ENCODE peak calls at places on chromosomes 3 and 15, in eight cellular contexts. C is A549, E is iris pigment epithelial cell, V is cardiac muscle cell, O is omental fat pad, P is breast epithelium, Q is amygdala, N is ELR. F is an unnamed sample.
A peak's percentile ranks its signal among the peaks of the same experiment; 100 is the strongest.

GRCh38 chr3:98985406-98985805 is 83.9 kb upstream of the DCBLD2 start:
- DNase-seq in C (no peak), E (peak; percentile 63), V (no peak), O (no peak), P (no peak), Q (no peak), N (peak; percentile 45), F (no peak)

GRCh38 chr3:172057624-172058023 is 18.2 kb downstream of the FNDC3B start:
- DNase-seq in C (no peak), E (no peak), V (no peak), O (no peak), P (no peak), Q (no peak), N (no peak), F (no peak)

GRCh38 chr3:136547293-136547692 is 204.9 kb downstream of the STAG1 start:
- DNase-seq in C (no peak), E (peak; percentile 54), V (no peak), O (no peak), P (no peak), Q (no peak), N (peak; percentile 63), F (no peak)

GRCh38 chr3:107965141-107965540 is 125.7 kb downstream of the CD47 start:
- DNase-seq in C (no peak), E (no peak), V (no peak), O (no peak), P (no peak), Q (no peak), N (no peak), F (no peak)

GRCh38 chr15:92654662-92655061 is 913 bp downstream of the FAM174B start:
- DNase-seq in C (no peak), E (no peak), V (no peak), O (no peak), P (no peak), Q (no peak), N (no peak), F (no peak)

GRCh38 chr3:126573492-126574117 is 14.9 kb upstream of the C3orf22 start:
- DNase-seq in C (peak; percentile 17), E (no peak), V (no peak), O (no peak), P (no peak), Q (no peak), N (no peak), F (no peak)

GRCh38 chr3:19149388-19149787 is 1.1 kb downstream of the KCNH8 start:
- DNase-seq in C (no peak), E (peak; percentile 28), V (peak; percentile 82), O (no peak), P (no peak), Q (peak; percentile 3), N (peak; percentile 1), F (no peak)

GRCh38 chr15:64356443-64357040 is 569 bp upstream of the CSNK1G1 start:
- DNase-seq in C (peak; percentile 57), E (peak; percentile 86), V (no peak), O (no peak), P (no peak), Q (peak; percentile 78), N (peak; percentile 85), F (no peak)

GRCh38 chr3:141064255-141064926 is 13.2 kb downstream of the SPSB4 start:
- DNase-seq in C (no peak), E (no peak), V (no peak), O (no peak), P (no peak), Q (no peak), N (no peak), F (no peak)

GRCh38 chr15:54604963-54605362 is 591.8 kb downstream of the RSL24D1 start:
- DNase-seq in C (no peak), E (no peak), V (no peak), O (no peak), P (no peak), Q (no peak), N (no peak), F (no peak)

GRCh38 chr15:55715355-55716076 is 27.4 kb downstream of the PRTG start:
- DNase-seq in C (no peak), E (peak; percentile 28), V (peak; percentile 56), O (no peak), P (no peak), Q (no peak), N (no peak), F (no peak)

GRCh38 chr15:47820780-47821319 is 103.5 kb downstream of the SEMA6D start:
- DNase-seq in C (no peak), E (peak; percentile 95), V (no peak), O (no peak), P (no peak), Q (no peak), N (no peak), F (no peak)

GRCh38 chr3:110856916-110857315 is 214.7 kb upstream of the NECTIN3 start:
- DNase-seq in C (no peak), E (no peak), V (no peak), O (no peak), P (no peak), Q (no peak), N (no peak), F (no peak)

GRCh38 chr15:70034141-70034540 is 63.6 kb downstream of the TLE3 start:
- DNase-seq in C (no peak), E (no peak), V (no peak), O (no peak), P (no peak), Q (no peak), N (no peak), F (no peak)

GRCh38 chr3:15638193-15638890 is 36.8 kb downstream of the BTD start:
- DNase-seq in C (no peak), E (peak; percentile 45), V (no peak), O (no peak), P (no peak), Q (no peak), N (peak; percentile 60), F (no peak)

GRCh38 chr3:50352762-50353161 is 2.1 kb downstream of the CYB561D2 start:
- DNase-seq in C (peak; percentile 47), E (peak; percentile 44), V (no peak), O (no peak), P (no peak), Q (no peak), N (peak; percentile 60), F (no peak)

GRCh38 chr3:55692958-55693558 is 206.0 kb upstream of the WNT5A start:
- DNase-seq in C (no peak), E (peak; percentile 68), V (peak; percentile 42), O (no peak), P (no peak), Q (no peak), N (peak; percentile 40), F (no peak)